ENCODE peak calls at places on chromosomes 13 and 19, in four cellular contexts. E, H, R and I are unnamed samples.

GRCh38 chr19:18109363-18109730 is 11.8 kb downstream of the MAST3 start:
- DNase-seq in E (no peak), H (no peak), R (no peak), I (no peak)

GRCh38 chr19:48967346-48968178 is 2.5 kb downstream of the FTL start:
- DNase-seq in E (peak), H (peak), R (peak), I (peak)

GRCh38 chr13:111241862-111242261 is 78.6 kb upstream of the TEX29 start:
- DNase-seq in E (no peak), H (no peak), R (no peak), I (no peak)

GRCh38 chr13:31699650-31700049 is 39.7 kb upstream of the RXFP2 start:
- DNase-seq in E (peak), H (no peak), R (no peak), I (peak)

GRCh38 chr19:17209126-17210036 is 5.8 kb upstream of the USE1 start:
- DNase-seq in E (peak), H (no peak), R (peak), I (peak)

GRCh38 chr19:10922638-10923014 is 5.8 kb downstream of the YIPF2 start:
- DNase-seq in E (no peak), H (no peak), R (no peak), I (peak)

GRCh38 chr13:70098669-70099068 is 9.0 kb upstream of the ATXN8OS start:
- DNase-seq in E (no peak), H (no peak), R (no peak), I (no peak)

GRCh38 chr13:50089633-50090032 is 74.4 kb downstream of the KCNRG start:
- DNase-seq in E (no peak), H (no peak), R (no peak), I (no peak)

GRCh38 chr19:2259331-2259730 is 3.1 kb upstream of the JSRP1 start:
- DNase-seq in E (no peak), H (no peak), R (peak), I (no peak)

GRCh38 chr13:38042771-38043170 is 173.2 kb upstream of the TRPC4 start:
- DNase-seq in E (no peak), H (no peak), R (peak), I (no peak)

GRCh38 chr13:111900390-111901180 is 166.4 kb upstream of the SOX1 start:
- DNase-seq in E (peak), H (no peak), R (no peak), I (peak)

GRCh38 chr13:105921711-105922110 is 613.8 kb downstream of the EFNB2 start:
- DNase-seq in E (no peak), H (no peak), R (no peak), I (no peak)

GRCh38 chr19:18999016-18999758 is 34.1 kb downstream of the SUGP2 start:
- DNase-seq in E (no peak), H (no peak), R (no peak), I (no peak)

GRCh38 chr13:95267662-95268369 is 33.4 kb downstream of the ABCC4 start:
- DNase-seq in E (no peak), H (no peak), R (peak), I (no peak)

GRCh38 chr13:104993708-104994107 is 1541.8 kb downstream of the EFNB2 start:
- DNase-seq in E (peak), H (no peak), R (no peak), I (no peak)

GRCh38 chr19:33365676-33366075 is 7.8 kb upstream of the CEBPG start:
- DNase-seq in E (no peak), H (no peak), R (no peak), I (no peak)

GRCh38 chr19:50607874-50608785 is 31.6 kb downstream of the SYT3 start:
- DNase-seq in E (peak), H (peak), R (peak), I (peak)

GRCh38 chr19:45972081-45972943 is 1.4 kb downstream of the NOVA2 start:
- DNase-seq in E (no peak), H (no peak), R (no peak), I (no peak)